ENCODE peak calls at places on chromosome 14, in seven cellular contexts. W is neuronal stem cell, T is mesenchymal stem cell, M is IMR-90, P is trophoblast cell, Q is H1, U is mesendoderm. Y is an unnamed sample.

GRCh38 chr14:99872786-99873440 is 79.7 kb downstream of the EML1 start:
- DNase-seq in W (peak; percentile 84), T (no peak), M (peak; percentile 11), P (no peak), Q (peak; percentile 57), U (peak; percentile 43), Y (no peak)

GRCh38 chr14:88013750-88014349 is 8.9 kb downstream of the GPR65 start:
- DNase-seq in W (peak; percentile 56), T (peak; percentile 73), M (peak; percentile 58), P (peak; percentile 75), Q (no peak), U (peak; percentile 78), Y (peak; percentile 69)

GRCh38 chr14:22796087-22796707 is 19.0 kb downstream of the SLC7A7 start:
- DNase-seq in W (no peak), T (no peak), M (no peak), P (no peak), Q (no peak), U (no peak), Y (no peak)

GRCh38 chr14:100048786-100049185 is 16.4 kb upstream of the EVL start:
- DNase-seq in W (no peak), T (no peak), M (no peak), P (no peak), Q (no peak), U (no peak), Y (no peak)

GRCh38 chr14:96104469-96105057 is 65.4 kb downstream of the C14orf132 start:
- DNase-seq in W (no peak), T (peak; percentile 98), M (peak; percentile 100), P (peak; percentile 99), Q (no peak), U (no peak), Y (no peak)

GRCh38 chr14:96121660-96122395 is 82.7 kb downstream of the C14orf132 start:
- DNase-seq in W (no peak), T (peak; percentile 90), M (peak; percentile 94), P (peak; percentile 59), Q (no peak), U (no peak), Y (no peak)

GRCh38 chr14:106605548-106606448 is 1079.4 kb downstream of the TMEM121 start:
- DNase-seq in W (no peak), T (no peak), M (no peak), P (peak; percentile 4), Q (no peak), U (no peak), Y (no peak)

GRCh38 chr14:61607570-61608244 is 87.6 kb upstream of the HIF1A start:
- DNase-seq in W (no peak), T (no peak), M (no peak), P (no peak), Q (no peak), U (peak; percentile 73), Y (peak; percentile 47)

GRCh38 chr14:21070083-21070609 is at the start of gene ARHGEF40:
- DNase-seq in W (no peak), T (peak; percentile 53), M (peak; percentile 33), P (peak; percentile 69), Q (no peak), U (peak; percentile 63), Y (peak; percentile 50)

GRCh38 chr14:51382506-51382905 is 142.5 kb downstream of the TMX1 start:
- DNase-seq in W (no peak), T (no peak), M (no peak), P (no peak), Q (no peak), U (no peak), Y (no peak)

GRCh38 chr14:104245075-104245474 is 106.7 kb downstream of the KIF26A start:
- DNase-seq in W (no peak), T (no peak), M (no peak), P (no peak), Q (no peak), U (no peak), Y (peak; percentile 12)

GRCh38 chr14:79896009-79896408 is 315.3 kb downstream of the DIO2 start:
- DNase-seq in W (no peak), T (peak; percentile 18), M (peak; percentile 33), P (no peak), Q (no peak), U (no peak), Y (no peak)

GRCh38 chr14:72605096-72605920 is 288.6 kb downstream of the DPF3 start:
- DNase-seq in W (no peak), T (no peak), M (no peak), P (no peak), Q (no peak), U (no peak), Y (no peak)

GRCh38 chr14:58772814-58773620 is 135.3 kb downstream of the DACT1 start:
- DNase-seq in W (no peak), T (peak; percentile 56), M (peak; percentile 15), P (no peak), Q (no peak), U (peak; percentile 73), Y (peak; percentile 38)

GRCh38 chr14:93375673-93376156 is 28.7 kb downstream of the COX8C start:
- DNase-seq in W (no peak), T (no peak), M (no peak), P (peak; percentile 16), Q (no peak), U (no peak), Y (no peak)

GRCh38 chr14:97777622-97778021 is 980.4 kb downstream of the VRK1 start:
- DNase-seq in W (no peak), T (no peak), M (no peak), P (no peak), Q (no peak), U (no peak), Y (no peak)

GRCh38 chr14:103255555-103255954 is 78.5 kb upstream of the EIF5 start:
- DNase-seq in W (no peak), T (no peak), M (no peak), P (peak; percentile 54), Q (no peak), U (no peak), Y (no peak)

GRCh38 chr14:33806905-33807304 is 144.0 kb downstream of the EGLN3 start:
- DNase-seq in W (no peak), T (no peak), M (no peak), P (no peak), Q (no peak), U (no peak), Y (no peak)

GRCh38 chr14:33805593-33805992 is 145.3 kb downstream of the EGLN3 start:
- DNase-seq in W (no peak), T (no peak), M (no peak), P (no peak), Q (no peak), U (no peak), Y (no peak)

GRCh38 chr14:33809456-33809855 is 141.4 kb downstream of the EGLN3 start:
- DNase-seq in W (no peak), T (no peak), M (no peak), P (no peak), Q (no peak), U (no peak), Y (no peak)

GRCh38 chr14:33810308-33810707 is 140.6 kb downstream of the EGLN3 start:
- DNase-seq in W (no peak), T (peak; percentile 12), M (no peak), P (no peak), Q (no peak), U (no peak), Y (no peak)

DNA sequence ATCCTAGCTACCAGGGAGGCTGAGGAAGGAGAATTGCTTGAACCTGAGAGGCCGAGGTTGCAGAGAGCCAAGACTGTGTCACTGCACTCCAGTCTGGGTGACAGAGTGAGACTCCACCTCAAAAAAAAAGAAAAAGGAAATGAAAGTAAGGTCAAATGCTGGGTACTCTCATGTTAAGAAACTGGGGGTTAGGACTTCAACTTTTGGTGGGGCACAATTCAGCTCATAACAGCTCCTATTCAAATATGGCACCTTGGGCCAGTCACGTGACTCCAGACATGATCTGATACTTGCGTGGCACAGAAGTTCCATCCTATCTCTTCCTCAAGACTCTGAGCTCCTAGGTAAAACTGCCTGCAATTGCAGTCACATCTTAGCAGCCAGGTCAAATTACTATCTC is 142.7 kb downstream of the EGLN3 start:
- DNase-seq in W (no peak), T (no peak), M (no peak), P (no peak), Q (no peak), U (no peak), Y (no peak)
- H3K18ac ChIP-seq in W (no peak overlapping the region), T (no peak overlapping the region), M (no peak overlapping the region), P (no peak overlapping the region), Q (no peak overlapping the region), U (no peak overlapping the region), Y (no peak overlapping the region)

GRCh38 chr14:78690836-78691235 is 520.7 kb downstream of the NRXN3 start:
- DNase-seq in W (no peak), T (no peak), M (no peak), P (no peak), Q (no peak), U (no peak), Y (no peak)

GRCh38 chr14:78683206-78683605 is 513.0 kb downstream of the NRXN3 start:
- DNase-seq in W (no peak), T (no peak), M (no peak), P (no peak), Q (no peak), U (no peak), Y (no peak)

DNA sequence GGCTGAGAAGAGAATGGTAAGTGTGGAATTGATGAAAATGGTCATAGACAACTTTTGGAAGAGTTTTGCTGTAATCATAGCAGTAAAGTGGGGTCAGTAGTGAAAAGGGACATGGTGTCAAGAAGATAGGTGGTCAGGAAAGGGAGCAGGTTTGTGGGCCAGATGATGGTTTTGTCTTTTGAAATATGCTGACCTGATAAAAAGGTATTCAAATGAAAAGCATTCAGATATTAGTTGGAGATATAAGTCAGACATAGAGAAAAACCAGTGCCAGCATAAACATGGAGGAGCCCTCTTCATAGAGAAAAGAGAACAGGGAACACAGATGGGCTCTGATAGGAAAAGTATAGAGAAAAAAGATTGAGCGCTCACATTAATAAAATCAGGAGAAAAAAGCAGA is 518.3 kb downstream of the NRXN3 start:
- DNase-seq in W (no peak), T (no peak), M (no peak), P (no peak), Q (no peak), U (no peak), Y (no peak)
- H3K18ac ChIP-seq in W (no peak overlapping the region), T (no peak overlapping the region), M (no peak overlapping the region), P (no peak overlapping the region), Q (no peak overlapping the region), U (no peak overlapping the region), Y (no peak overlapping the region)

GRCh38 chr14:62778847-62779246 is 266.4 kb downstream of the KCNH5 start:
- DNase-seq in W (no peak), T (peak; percentile 2), M (peak; percentile 53), P (peak; percentile 52), Q (no peak), U (no peak), Y (no peak)
- H3K18ac ChIP-seq in W (no peak overlapping the region), T (no peak overlapping the region), M (no peak overlapping the region), P (no peak overlapping the region), Q (no peak overlapping the region), U (no peak overlapping the region), Y (no peak overlapping the region)

GRCh38 chr14:68210729-68211299 is 391.2 kb downstream of the RAD51B start:
- DNase-seq in W (no peak), T (peak; percentile 97), M (peak; percentile 99), P (peak; percentile 37), Q (no peak), U (no peak), Y (no peak)

GRCh38 chr14:68214431-68214830 is 394.9 kb downstream of the RAD51B start:
- DNase-seq in W (no peak), T (no peak), M (no peak), P (no peak), Q (no peak), U (no peak), Y (no peak)

GRCh38 chr14:68211421-68211820 is 391.8 kb downstream of the RAD51B start:
- DNase-seq in W (no peak), T (peak; percentile 49), M (no peak), P (no peak), Q (no peak), U (no peak), Y (no peak)

GRCh38 chr14:68208726-68209125 is 389.1 kb downstream of the RAD51B start:
- DNase-seq in W (no peak), T (no peak), M (no peak), P (no peak), Q (no peak), U (no peak), Y (no peak)

GRCh38 chr14:68211886-68212285 is 392.3 kb downstream of the RAD51B start:
- DNase-seq in W (no peak), T (no peak), M (no peak), P (no peak), Q (no peak), U (no peak), Y (no peak)
- H3K18ac ChIP-seq in W (no peak overlapping the region), T (no peak overlapping the region), M (peak overlapping the region; percentile 98), P (no peak overlapping the region), Q (no peak overlapping the region), U (no peak overlapping the region), Y (no peak overlapping the region)